ENCODE peak calls at places on chromosomes 16 and 17, in five cellular contexts. N is epithelial cell of esophagus; E is A673; Z is hepatic stellate cell; Y is effector memory CD4-positive, alpha-beta T cell. V is an unnamed sample.
A peak's percentile ranks its signal among the peaks of the same experiment; 100 is the strongest.

GRCh38 chr16:57341441-57342303 is 16.9 kb upstream of the CCL22 start:
- DNase-seq in N (peak; percentile 100), E (peak; percentile 41), Z (peak; percentile 43), Y (no peak), V (no peak)

GRCh38 chr16:19938536-19938935 is 53.9 kb upstream of the GPRC5B start:
- DNase-seq in N (no peak), E (no peak), Z (no peak), Y (no peak), V (no peak)

GRCh38 chr16:2252806-2253148 is 1.4 kb upstream of the ECI1 start:
- DNase-seq in N (no peak), E (no peak), Z (no peak), Y (no peak), V (no peak)

GRCh38 chr17:10197362-10197720 is 1.1 kb downstream of the GAS7 start:
- DNase-seq in N (no peak), E (no peak), Z (no peak), Y (no peak), V (no peak)

GRCh38 chr16:23302045-23302956 is at the start of gene SCNN1B:
- DNase-seq in N (no peak), E (peak; percentile 47), Z (no peak), Y (no peak), V (no peak)

GRCh38 chr17:83178533-83179201 is 99.3 kb downstream of the METRNL start:
- DNase-seq in N (no peak), E (no peak), Z (no peak), Y (no peak), V (peak; percentile 19)

GRCh38 chr16:52077656-52078055 is 469.3 kb downstream of the TOX3 start:
- DNase-seq in N (no peak), E (no peak), Z (no peak), Y (no peak), V (no peak)

GRCh38 chr16:30011505-30012480 is 966 bp upstream of the DOC2A start:
- DNase-seq in N (no peak), E (no peak), Z (no peak), Y (no peak), V (no peak)

GRCh38 chr17:31488264-31488981 is 96.9 kb downstream of the RAB11FIP4 start:
- DNase-seq in N (no peak), E (no peak), Z (no peak), Y (no peak), V (no peak)

GRCh38 chr16:75570351-75571104 is 4.3 kb downstream of the GABARAPL2 start:
- DNase-seq in N (no peak), E (no peak), Z (no peak), Y (no peak), V (no peak)

GRCh38 chr17:2709173-2709661 is 2.3 kb downstream of the CLUH start:
- DNase-seq in N (peak; percentile 80), E (no peak), Z (no peak), Y (no peak), V (peak; percentile 83)

GRCh38 chr16:14455577-14455976 is 174.5 kb downstream of the PARN start:
- DNase-seq in N (no peak), E (peak; percentile 42), Z (peak; percentile 9), Y (no peak), V (no peak)

GRCh38 chr17:21394265-21394664 is 18.1 kb downstream of the KCNJ12 start:
- DNase-seq in N (peak; percentile 90), E (no peak), Z (no peak), Y (no peak), V (no peak)

GRCh38 chr17:79927688-79928501 is 88.7 kb upstream of the CBX4 start:
- DNase-seq in N (no peak), E (no peak), Z (no peak), Y (no peak), V (no peak)

GRCh38 chr17:7323731-7324437 is 5.3 kb downstream of the NEURL4 start:
- DNase-seq in N (peak; percentile 61), E (peak; percentile 62), Z (peak; percentile 73), Y (peak; percentile 38), V (peak; percentile 48)

GRCh38 chr16:18796377-18796776 is 5.0 kb downstream of the ARL6IP1 start:
- DNase-seq in N (no peak), E (no peak), Z (no peak), Y (no peak), V (no peak)

GRCh38 chr16:3328643-3329042 is 23.3 kb downstream of the ZNF75A start:
- DNase-seq in N (no peak), E (no peak), Z (no peak), Y (no peak), V (no peak)

GRCh38 chr16:1552129-1552528 is 18.7 kb downstream of the TMEM204 start:
- DNase-seq in N (no peak), E (no peak), Z (no peak), Y (no peak), V (no peak)

GRCh38 chr17:66165537-66166123 is 26.3 kb downstream of the CEP112 start:
- DNase-seq in N (peak; percentile 62), E (peak; percentile 72), Z (peak; percentile 45), Y (no peak), V (no peak)

GRCh38 chr17:64083093-64083492 is 46.9 kb downstream of the ERN1 start:
- DNase-seq in N (no peak), E (no peak), Z (no peak), Y (no peak), V (no peak)

GRCh38 chr17:35542990-35543389 is 5.5 kb upstream of the SLFN12L start:
- DNase-seq in N (no peak), E (no peak), Z (no peak), Y (no peak), V (no peak)

GRCh38 chr17:29243792-29244191 is 2.9 kb upstream of the CRYBA1 start:
- DNase-seq in N (no peak), E (peak; percentile 60), Z (peak; percentile 35), Y (no peak), V (no peak)